ENCODE peak calls at places on chromosomes 3 and 15, in ten cellular contexts. U is AG10803, R is glutamatergic neuron, A is tibial artery, N is adrenal gland, J is Panc1, X is upper lobe of right lung, O is omental fat pad, L is nephron progenitor cell, V is AG04450. Z is an unnamed sample.

GRCh38 chr15:74955017-74955416 is 1.6 kb downstream of the RPP25 start:
- DNase-seq in R (no peak), X (no peak), U (no peak), A (no peak), V (no peak), O (no peak), J (no peak), L (no peak), N (no peak), Z (no peak)

GRCh38 chr3:128783774-128784173 is 57.8 kb downstream of the RAB7A start:
- DNase-seq in R (no peak), A (no peak), V (no peak), U (no peak), L (no peak), J (no peak), X (no peak), N (no peak), O (no peak), Z (no peak)

GRCh38 chr15:89070197-89071124 is 17.8 kb upstream of the ABHD2 start:
- DNase-seq in V (no peak), U (no peak), A (no peak), L (no peak), N (no peak), R (no peak), X (no peak), O (no peak), J (no peak), Z (no peak)

GRCh38 chr15:26892119-26892518 is 25.3 kb downstream of the GABRA5 start:
- DNase-seq in J (no peak), A (no peak), X (no peak), N (no peak), R (no peak), L (no peak), U (no peak), V (no peak), O (no peak), Z (no peak)

GRCh38 chr3:67654099-67654831 is at the start of gene SUCLG2:
- DNase-seq in O (peak; percentile 71), N (peak; percentile 94), L (peak; percentile 86), U (peak; percentile 87), X (peak; percentile 97), A (peak; percentile 94), V (peak; percentile 44), R (peak; percentile 88), J (peak; percentile 12), Z (peak; percentile 77)

GRCh38 chr15:91853501-91853967 is at the start of gene SLCO3A1:
- DNase-seq in O (no peak), A (peak; percentile 78), N (peak; percentile 77), R (peak; percentile 83), U (peak; percentile 56), L (peak; percentile 84), J (no peak), X (peak; percentile 93), V (no peak), Z (peak; percentile 45)

GRCh38 chr3:78041486-78041885 is 1001.6 kb downstream of the ROBO2 start:
- DNase-seq in N (no peak), L (no peak), X (no peak), V (no peak), J (no peak), A (no peak), O (no peak), U (peak; percentile 3), R (no peak), Z (no peak)

GRCh38 chr3:55166577-55167555 is 239.0 kb upstream of the LRTM1 start:
- DNase-seq in U (peak; percentile 55), V (no peak), L (no peak), O (no peak), N (no peak), X (no peak), R (no peak), J (no peak), A (no peak), Z (no peak)

GRCh38 chr3:72123908-72124441 is 339.0 kb upstream of the PROK2 start:
- DNase-seq in X (no peak), J (peak; percentile 56), R (no peak), N (peak; percentile 89), O (no peak), A (peak; percentile 84), U (peak; percentile 92), L (no peak), V (peak; percentile 34), Z (no peak)

GRCh38 chr15:40149339-40149738 is 11.5 kb upstream of the BUB1B start:
- DNase-seq in A (no peak), O (no peak), X (no peak), N (no peak), J (no peak), U (no peak), L (no peak), R (no peak), V (no peak), Z (no peak)

GRCh38 chr3:50388021-50388719 is 28.8 kb upstream of the TMEM115 start:
- DNase-seq in O (no peak), V (no peak), R (peak; percentile 68), U (no peak), X (no peak), N (no peak), J (no peak), A (no peak), L (peak; percentile 61), Z (no peak)

GRCh38 chr15:96160269-96160668 is 170.2 kb upstream of the NR2F2 start:
- DNase-seq in J (no peak), U (no peak), L (no peak), A (peak; percentile 67), R (no peak), N (peak; percentile 36), O (no peak), X (no peak), V (no peak), Z (no peak)

GRCh38 chr15:78640840-78641733 is at the start of gene CHRNB4:
- DNase-seq in L (peak; percentile 92), A (no peak), U (no peak), J (no peak), R (peak; percentile 85), V (no peak), N (peak; percentile 38), O (no peak), X (no peak), Z (peak; percentile 55)
- TF ChIP-seq CTCF in L (no peak), A (no peak), U (no peak), J (no peak), R (no peak), V (no peak), N (peak; percentile 16), O (no peak), X (no peak), Z (no peak)

GRCh38 chr15:45794304-45794703 is 159.5 kb downstream of the SQOR start:
- DNase-seq in R (no peak), J (no peak), N (no peak), L (no peak), O (no peak), U (no peak), V (no peak), X (no peak), A (no peak), Z (no peak)

GRCh38 chr15:45799508-45799907 is 164.7 kb downstream of the SQOR start:
- DNase-seq in V (no peak), N (no peak), U (no peak), L (no peak), A (no peak), R (no peak), X (no peak), J (no peak), O (no peak), Z (no peak)

GRCh38 chr15:45794768-45795486 is 160.1 kb downstream of the SQOR start:
- DNase-seq in A (no peak), R (no peak), X (no peak), O (no peak), V (no peak), N (no peak), J (no peak), U (no peak), L (no peak), Z (no peak)

GRCh38 chr15:45796433-45796832 is 161.6 kb downstream of the SQOR start:
- DNase-seq in R (no peak), J (no peak), A (no peak), V (no peak), U (no peak), O (no peak), X (no peak), N (no peak), L (no peak), Z (no peak)

DNA sequence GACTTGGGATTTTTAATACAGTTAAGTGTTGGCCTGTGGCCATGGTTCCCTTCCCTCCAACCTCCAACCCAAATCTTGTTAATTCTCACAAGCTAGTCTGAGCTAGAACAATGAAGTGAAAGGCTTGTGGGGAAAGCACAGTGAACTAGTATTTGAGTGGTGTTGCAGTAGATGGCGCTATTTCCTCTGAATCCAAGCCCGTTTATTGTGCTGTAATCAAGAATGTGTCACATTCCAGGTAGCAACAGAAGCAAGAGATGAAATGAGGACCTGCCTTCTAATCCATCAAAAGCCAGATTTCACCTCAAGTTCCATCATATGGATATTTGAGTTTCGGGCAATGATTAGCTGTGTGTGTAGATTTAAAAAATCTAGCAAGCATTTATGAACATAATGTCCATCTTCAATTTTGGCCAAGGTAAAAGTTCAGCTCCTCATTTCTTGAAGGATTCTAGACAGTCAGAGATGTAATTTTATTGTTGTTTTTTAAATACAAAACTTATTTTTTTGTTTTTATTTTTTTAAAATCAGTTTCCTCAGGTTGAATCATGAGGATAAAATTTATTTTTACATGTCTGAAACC is 160.7 kb downstream of the SQOR start:
- DNase-seq in U (peak; percentile 41), O (no peak), J (peak; percentile 36), N (no peak), V (no peak), L (peak; percentile 35), A (no peak), R (no peak), X (no peak), Z (peak; percentile 18)
- TF ChIP-seq CTCF in U (peak; percentile 61), O (no peak), J (peak; percentile 81), N (peak; percentile 35), V (peak; percentile 49), L (peak; percentile 68), A (peak; percentile 50), R (peak; percentile 59), X (peak; percentile 55), Z (peak; percentile 74)

GRCh38 chr3:81170298-81170697 is 591.1 kb downstream of the GBE1 start:
- DNase-seq in X (no peak), V (no peak), J (no peak), O (no peak), N (no peak), R (no peak), L (no peak), A (no peak), U (no peak), Z (no peak)

GRCh38 chr3:81173514-81173913 is 587.9 kb downstream of the GBE1 start:
- DNase-seq in V (no peak), L (no peak), U (no peak), J (no peak), X (no peak), A (no peak), R (no peak), O (no peak), N (no peak), Z (no peak)
- TF ChIP-seq CTCF in V (peak; percentile 8), L (peak; percentile 45), U (no peak), J (no peak), X (no peak), A (no peak), R (peak; percentile 49), O (no peak), N (no peak), Z (peak; percentile 46)

DNA sequence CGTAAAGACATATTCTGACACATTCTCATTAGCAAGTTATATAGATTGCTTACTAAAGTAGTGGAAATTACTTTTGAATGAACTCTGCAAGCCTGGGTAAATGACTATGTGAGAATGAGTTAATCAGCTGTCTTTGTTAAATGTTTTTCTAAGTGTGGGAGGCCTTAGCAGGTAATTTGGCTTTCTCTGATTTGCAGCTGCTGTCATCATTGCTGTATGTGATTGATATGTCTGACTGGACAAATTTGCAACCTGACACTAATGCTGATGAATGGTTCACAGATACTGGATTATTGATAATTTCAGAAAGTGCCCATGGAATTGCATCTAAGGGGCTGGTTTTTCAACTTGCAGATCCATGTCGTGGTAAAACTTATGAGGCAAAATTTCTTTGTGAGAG is 372.2 kb upstream of the SGO1 start:
- DNase-seq in X (no peak), O (no peak), L (no peak), A (no peak), J (no peak), R (no peak), N (no peak), U (no peak), V (no peak), Z (no peak)
- TF ChIP-seq CTCF in X (no peak), O (no peak), L (no peak), A (no peak), J (no peak), R (no peak), N (no peak), U (no peak), V (no peak), Z (no peak)

Z was measured in neural crest cell.